ENCODE peak calls at places on chromosome 18, in nine cellular contexts. C is NCI-H1105, Q is epithelial cell of esophagus, U is H9, E is Caki2, P is chondrocyte, R is MG63, L is fibroblast of lung, G is ACHN. V is an unnamed sample.
A peak's percentile ranks its signal among the peaks of the same experiment; 100 is the strongest.

GRCh38 chr18:77647472-77647871 is 397.8 kb downstream of the GALR1 start:
- DNase-seq in C (no peak), Q (no peak), U (no peak), E (no peak), P (no peak), R (no peak), L (no peak), G (no peak), V (no peak)

GRCh38 chr18:3624818-3625716 is 175.1 kb downstream of the TGIF1 start:
- DNase-seq in C (no peak), Q (peak; percentile 90), U (no peak), E (peak; percentile 98), P (no peak), R (peak; percentile 83), L (peak; percentile 99), G (peak; percentile 96), V (no peak)

GRCh38 chr18:63253428-63254372 is 65.9 kb downstream of the BCL2 start:
- DNase-seq in C (no peak), Q (peak; percentile 52), U (no peak), E (no peak), P (no peak), R (no peak), L (peak; percentile 64), G (no peak), V (no peak)

GRCh38 chr18:22980394-22980793 is 47.3 kb downstream of the RBBP8 start:
- DNase-seq in C (no peak), Q (no peak), U (no peak), E (no peak), P (no peak), R (no peak), L (no peak), G (no peak), V (no peak)

GRCh38 chr18:45119888-45120287 is 439.2 kb downstream of the SETBP1 start:
- DNase-seq in C (no peak), Q (no peak), U (no peak), E (no peak), P (no peak), R (no peak), L (peak; percentile 20), G (no peak), V (no peak)

GRCh38 chr18:77107218-77107815 is 25.3 kb downstream of the MBP start:
- DNase-seq in C (no peak), Q (no peak), U (no peak), E (no peak), P (no peak), R (no peak), L (peak; percentile 24), G (no peak), V (no peak)

GRCh38 chr18:3852321-3852720 is 402.3 kb downstream of the TGIF1 start:
- DNase-seq in C (no peak), Q (no peak), U (no peak), E (no peak), P (no peak), R (no peak), L (no peak), G (peak; percentile 76), V (no peak)

GRCh38 chr18:32879497-32879896 is 106.7 kb upstream of the KLHL14 start:
- DNase-seq in C (no peak), Q (no peak), U (no peak), E (peak; percentile 73), P (no peak), R (no peak), L (peak; percentile 90), G (peak; percentile 17), V (no peak)

GRCh38 chr18:46732801-46733200 is 24.1 kb downstream of the ST8SIA5 start:
- DNase-seq in C (no peak), Q (no peak), U (no peak), E (no peak), P (no peak), R (no peak), L (no peak), G (no peak), V (no peak)

V was measured in globus pallidus.